ENCODE peak calls at places on chromosomes 11 and 22, in six cellular contexts. P is nephron progenitor cell; U is T-helper 17 cell; V is MCF 10A; R is CD8-positive, alpha-beta T cell; X is substantia nigra. K is an unnamed sample.

GRCh38 chr11:61764606-61765260 is 12.3 kb downstream of the MYRF start:
- DNase-seq in P (no peak), U (no peak), V (no peak), R (no peak), X (no peak), K (no peak)

GRCh38 chr11:77752518-77752917 is 68.0 kb downstream of the RSF1 start:
- DNase-seq in P (no peak), U (no peak), V (no peak), R (no peak), X (no peak), K (no peak)

GRCh38 chr11:117691206-117691490 is 105.9 kb downstream of the DSCAML1 start:
- DNase-seq in P (no peak), U (no peak), V (no peak), R (no peak), X (no peak), K (no peak)

GRCh38 chr22:41364955-41365354 is 16.8 kb upstream of the TEF start:
- DNase-seq in P (no peak), U (no peak), V (no peak), R (no peak), X (no peak), K (no peak)

GRCh38 chr11:112346586-112346985 is 85.9 kb upstream of the PLET1 start:
- DNase-seq in P (no peak), U (no peak), V (no peak), R (no peak), X (no peak), K (no peak)

GRCh38 chr11:11798586-11799438 is 43.0 kb upstream of the USP47 start:
- DNase-seq in P (peak), U (peak), V (peak), R (peak), X (peak), K (peak)

GRCh38 chr11:118086913-118087768 is at the start of gene SMIM35:
- DNase-seq in P (no peak), U (no peak), V (no peak), R (no peak), X (no peak), K (no peak)

GRCh38 chr11:54558407-54558806 is 45.4 kb downstream of the OR4C46 start:
- DNase-seq in P (no peak), U (no peak), V (no peak), R (no peak), X (no peak), K (no peak)

GRCh38 chr11:1293619-1294015 is 15.8 kb downstream of the TOLLIP start:
- DNase-seq in P (peak), U (no peak), V (no peak), R (no peak), X (peak), K (no peak)

GRCh38 chr22:41057076-41057475 is 35.3 kb upstream of the EP300 start:
- DNase-seq in P (no peak), U (no peak), V (no peak), R (no peak), X (no peak), K (no peak)

GRCh38 chr11:10709299-10710086 is 15.9 kb upstream of the IRAG1 start:
- DNase-seq in P (no peak), U (no peak), V (no peak), R (no peak), X (no peak), K (no peak)

GRCh38 chr11:132111781-132112380 is 741.5 kb downstream of the NTM start:
- DNase-seq in P (no peak), U (no peak), V (no peak), R (no peak), X (no peak), K (no peak)

GRCh38 chr11:124415356-124415923 is 9.2 kb downstream of the OR8B4 start:
- DNase-seq in P (no peak), U (no peak), V (peak), R (no peak), X (no peak), K (no peak)

GRCh38 chr11:111792955-111793500 is 26.8 kb upstream of the PPP2R1B start:
- DNase-seq in P (no peak), U (no peak), V (no peak), R (no peak), X (no peak), K (no peak)

GRCh38 chr11:18203723-18204122 is 31.1 kb downstream of the MRGPRX4 start:
- DNase-seq in P (peak), U (no peak), V (peak), R (no peak), X (no peak), K (no peak)

GRCh38 chr11:14954581-14954980 is 17.6 kb downstream of the CALCA start:
- DNase-seq in P (no peak), U (no peak), V (no peak), R (no peak), X (no peak), K (no peak)

GRCh38 chr11:68956142-68956541 is 24.6 kb downstream of the MRGPRD start:
- DNase-seq in P (peak), U (peak), V (no peak), R (no peak), X (no peak), K (no peak)

GRCh38 chr11:109085708-109086373 is 336.1 kb upstream of the C11orf87 start:
- DNase-seq in P (no peak), U (no peak), V (no peak), R (no peak), X (no peak), K (no peak)

GRCh38 chr11:119483341-119483880 is 60.4 kb upstream of the THY1 start:
- DNase-seq in P (no peak), U (no peak), V (no peak), R (no peak), X (no peak), K (no peak)